ENCODE peak calls at places on chromosomes 7 and 10, in five cellular contexts. F is HepG2, W is A549, A is H1, V is GM12878. S is an unnamed sample.

GRCh38 chr7:72336887-72337821 is 75.0 kb downstream of the CALN1 start:
- DNase-seq in W (no peak), F (no peak), V (no peak), A (no peak), S (no peak)

GRCh38 chr7:95628831-95629439 is 32.6 kb upstream of the PDK4 start:
- DNase-seq in W (peak; percentile 8), A (no peak), F (no peak), V (no peak), S (no peak)

GRCh38 chr10:3192856-3193635 is 20.5 kb upstream of the PITRM1 start:
- DNase-seq in A (no peak), V (no peak), F (peak; percentile 29), W (peak; percentile 64), S (peak; percentile 67)

GRCh38 chr7:150415161-150416160 is 35.0 kb upstream of the GIMAP8 start:
- DNase-seq in V (no peak), A (no peak), F (peak; percentile 89), W (no peak), S (no peak)

GRCh38 chr7:115122388-115122787 is 200.5 kb downstream of the MDFIC start:
- DNase-seq in W (no peak), A (no peak), V (no peak), F (no peak), S (no peak)

GRCh38 chr10:69757553-69758309 is 44.0 kb upstream of the COL13A1 start:
- DNase-seq in A (no peak), W (no peak), V (no peak), F (no peak), S (no peak)

GRCh38 chr10:117960345-117960744 is 86.4 kb downstream of the RAB11FIP2 start:
- DNase-seq in A (no peak), V (no peak), F (peak; percentile 19), W (no peak), S (no peak)

GRCh38 chr7:28405662-28406061 is 6.7 kb upstream of the CREB5 start:
- DNase-seq in V (no peak), W (no peak), A (no peak), F (no peak), S (no peak)

GRCh38 chr7:130897515-130898419 is 163.8 kb upstream of the KLF14 start:
- DNase-seq in W (no peak), F (no peak), A (no peak), V (peak; percentile 62), S (no peak)

GRCh38 chr10:78650122-78650521 is 418.6 kb upstream of the ZMIZ1 start:
- DNase-seq in W (no peak), F (no peak), V (no peak), A (no peak), S (no peak)

GRCh38 chr7:92178928-92179373 is at the start of gene LRRD1:
- DNase-seq in A (peak; percentile 65), V (peak; percentile 33), W (peak; percentile 65), F (peak; percentile 83), S (peak; percentile 66)

GRCh38 chr7:5094641-5095040 is 49.0 kb downstream of the RBAK start:
- DNase-seq in W (no peak), F (no peak), A (no peak), V (no peak), S (no peak)

GRCh38 chr10:6048281-6049030 is 13.7 kb downstream of the IL2RA start:
- DNase-seq in V (no peak), W (no peak), F (no peak), A (no peak), S (no peak)

GRCh38 chr10:44009891-44010290 is 361.2 kb upstream of the ZNF32 start:
- DNase-seq in W (no peak), V (no peak), A (no peak), F (no peak), S (no peak)

GRCh38 chr7:55157347-55158105 is 138.7 kb downstream of the EGFR start:
- DNase-seq in W (no peak), F (no peak), V (no peak), A (no peak), S (no peak)

GRCh38 chr10:52949899-52950298 is 177.3 kb upstream of the MBL2 start:
- DNase-seq in W (no peak), F (peak; percentile 32), V (no peak), A (no peak), S (no peak)

GRCh38 chr10:79331709-79332108 is 15.6 kb upstream of the PPIF start:
- DNase-seq in V (peak; percentile 81), A (no peak), W (peak; percentile 80), F (no peak), S (no peak)

GRCh38 chr10:123326674-123327073 is 172.5 kb downstream of the BUB3 start:
- DNase-seq in F (no peak), A (no peak), V (no peak), W (no peak), S (no peak)

GRCh38 chr10:57716884-57717283 is 550.8 kb downstream of the IPMK start:
- DNase-seq in V (no peak), F (no peak), A (no peak), W (no peak), S (no peak)

GRCh38 chr7:88005191-88005590 is 71.1 kb downstream of the ADAM22 start:
- DNase-seq in V (no peak), A (no peak), F (no peak), W (no peak), S (no peak)

GRCh38 chr10:125155669-125156068 is 4.7 kb downstream of the CTBP2 start:
- DNase-seq in F (no peak), A (no peak), W (no peak), V (no peak), S (no peak)

GRCh38 chr10:26448706-26449435 is 10.7 kb downstream of the APBB1IP start:
- DNase-seq in A (no peak), W (no peak), V (peak; percentile 84), F (no peak), S (no peak)

GRCh38 chr7:139471740-139472353 is 11.6 kb downstream of the KLRG2 start:
- DNase-seq in W (peak; percentile 44), F (peak; percentile 28), V (no peak), A (no peak), S (no peak)

DNA sequence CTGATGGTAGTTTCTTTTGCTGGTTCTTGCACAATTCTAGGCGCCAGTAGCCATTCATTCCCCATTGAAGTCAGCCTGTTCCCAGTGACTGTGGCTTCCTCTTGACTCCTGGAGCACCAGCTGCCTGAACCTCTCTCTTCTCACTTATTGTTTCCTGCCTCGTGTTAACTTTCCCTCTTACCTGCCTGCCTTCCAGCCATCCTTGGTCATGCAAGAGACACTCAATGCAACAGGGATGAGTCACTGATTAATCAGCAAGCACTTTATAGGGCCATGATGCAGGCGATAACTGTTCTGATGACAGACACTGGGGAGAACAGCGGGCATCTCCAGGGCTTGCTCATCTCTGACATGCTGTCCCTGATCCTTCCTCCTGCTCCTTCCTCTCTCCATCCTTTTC is 122.0 kb downstream of the PLCE1 start:
- DNase-seq in A (no peak), V (no peak), F (no peak), W (peak; percentile 74), S (no peak)
- TF ChIP-seq KDM1A in A (no peak), V (no peak), F (no peak), W (no peak), S (no peak)

GRCh38 chr10:101289541-101289940 is 60.3 kb upstream of the LBX1 start:
- DNase-seq in W (no peak), F (no peak), V (no peak), A (no peak), S (no peak)

GRCh38 chr10:101287183-101287830 is 58.0 kb upstream of the LBX1 start:
- DNase-seq in F (no peak), V (no peak), W (no peak), A (no peak), S (no peak)

GRCh38 chr10:101290415-101290814 is 61.2 kb upstream of the LBX1 start:
- DNase-seq in W (no peak), A (no peak), V (no peak), F (no peak), S (no peak)

GRCh38 chr10:101286248-101287046 is 57.2 kb upstream of the LBX1 start:
- DNase-seq in W (no peak), F (no peak), V (no peak), A (no peak), S (no peak)

DNA sequence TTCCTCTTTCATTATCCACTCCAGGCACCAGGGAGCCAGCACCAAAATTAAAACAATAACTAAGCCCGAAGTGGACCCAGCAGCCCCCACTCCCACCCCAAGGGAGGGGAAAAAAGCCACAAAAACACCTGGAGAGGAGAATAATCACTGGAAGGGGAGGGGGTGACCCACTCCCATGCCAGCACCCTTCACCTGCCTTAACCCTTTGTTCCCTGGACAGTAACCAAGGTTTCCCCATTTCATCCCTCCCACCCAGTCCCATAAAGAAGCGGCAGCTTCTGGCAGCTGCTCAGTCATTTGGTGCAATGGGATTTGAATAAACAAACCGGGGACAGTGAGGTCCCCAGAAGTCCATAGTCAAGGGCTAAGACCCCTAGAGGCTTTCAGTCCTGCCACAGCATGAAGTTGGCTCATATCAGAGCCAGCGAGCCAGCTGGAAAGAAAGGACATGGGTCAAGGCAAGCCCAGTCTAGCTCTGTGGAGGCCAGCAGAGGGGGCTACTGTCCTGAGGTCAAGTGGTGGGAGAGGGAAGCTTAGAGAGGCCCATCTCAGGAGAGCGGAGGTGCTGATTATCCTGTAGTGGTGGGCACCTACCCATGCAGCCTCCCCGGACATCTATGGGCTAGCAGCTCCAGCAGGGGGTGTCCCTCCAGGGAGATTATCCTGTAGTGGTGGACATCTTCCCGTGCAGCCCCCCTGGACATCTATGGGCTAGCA is 58.8 kb upstream of the LBX1 start:
- DNase-seq in V (no peak), W (peak; percentile 58), F (peak; percentile 50), A (no peak), S (peak; percentile 50)
- TF ChIP-seq KDM1A in V (no peak), W (no peak), F (no peak), A (no peak), S (no peak)

DNA sequence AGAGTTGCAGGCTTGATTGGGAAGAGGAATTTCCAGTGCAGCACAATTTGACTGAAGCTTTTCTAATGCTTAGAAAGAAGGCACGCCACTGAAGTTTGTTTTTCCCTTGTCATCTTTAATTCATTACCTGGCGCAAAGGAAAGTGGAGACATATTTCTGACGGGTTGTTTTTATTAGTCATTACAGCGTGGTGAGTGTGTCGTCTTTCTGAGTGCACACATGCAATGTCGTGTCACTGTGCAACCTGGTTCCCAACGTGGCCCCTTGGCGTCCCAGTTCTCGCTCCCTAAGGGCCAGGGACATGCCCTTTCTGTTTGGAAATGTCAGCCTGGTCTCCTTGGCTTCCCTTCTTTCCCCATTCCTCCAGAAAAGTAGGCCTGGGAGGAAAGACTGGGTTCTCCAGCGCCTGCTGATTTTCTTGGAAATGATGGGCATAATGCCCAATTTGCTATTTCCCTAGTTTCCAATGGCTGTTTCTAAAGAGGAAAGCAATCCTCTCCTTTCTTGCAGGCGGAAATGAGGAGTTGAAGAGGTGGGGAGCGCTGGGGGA is 250.0 kb downstream of the ARHGAP12 start:
- DNase-seq in A (no peak), W (no peak), V (no peak), F (no peak), S (no peak)
- TF ChIP-seq KDM1A in A (no peak), W (no peak), V (no peak), F (no peak), S (no peak)

GRCh38 chr10:59363446-59363958 is 1.2 kb upstream of the FAM13C start:
- DNase-seq in W (no peak), V (no peak), F (no peak), A (no peak), S (no peak)

GRCh38 chr10:59362991-59363390 is 642 bp upstream of the FAM13C start:
- DNase-seq in W (no peak), A (peak; percentile 15), V (no peak), F (no peak), S (no peak)

GRCh38 chr10:59361659-59362183 is 628 bp downstream of the FAM13C start:
- DNase-seq in A (no peak), F (peak; percentile 4), V (no peak), W (no peak), S (no peak)

GRCh38 chr10:59362184-59362966 is at the start of gene FAM13C:
- DNase-seq in F (peak; percentile 7), A (peak; percentile 58), W (peak; percentile 7), V (no peak), S (no peak)

GRCh38 chr10:59366310-59366709 is 4.0 kb upstream of the FAM13C start:
- DNase-seq in W (no peak), F (no peak), A (no peak), V (no peak), S (no peak)
- TF ChIP-seq KDM1A in W (no peak), F (no peak), A (no peak), V (no peak), S (no peak)

S was measured in K562.